ENCODE peak calls at places on chromosomes 12 and 14, in eight cellular contexts. One of them, this sample, is unnamed.

GRCh38 chr12:92078167-92079053 is 67.2 kb downstream of the BTG1 start:
- DNase-seq in HepG2: no peak
- DNase-seq in body of pancreas: no peak
- DNase-seq in IMR-90: peak
- DNase-seq in sigmoid colon: peak
- DNase-seq in A549: peak
- DNase-seq in K562: peak
- DNase-seq in prostate gland: no peak
- DNase-seq in this sample: no peak

GRCh38 chr14:105064721-105065143 is 498 bp downstream of the GPR132 start:
- DNase-seq in HepG2: peak
- DNase-seq in body of pancreas: no peak
- DNase-seq in IMR-90: peak
- DNase-seq in sigmoid colon: peak
- DNase-seq in A549: no peak
- DNase-seq in K562: no peak
- DNase-seq in prostate gland: no peak
- DNase-seq in this sample: peak

GRCh38 chr14:41549821-41550597 is 56.7 kb upstream of the LRFN5 start:
- DNase-seq in HepG2: no peak
- DNase-seq in body of pancreas: no peak
- DNase-seq in IMR-90: peak
- DNase-seq in sigmoid colon: no peak
- DNase-seq in A549: no peak
- DNase-seq in K562: no peak
- DNase-seq in prostate gland: no peak
- DNase-seq in this sample: no peak

GRCh38 chr14:68143341-68143807 is 323.8 kb downstream of the RAD51B start:
- DNase-seq in HepG2: no peak
- DNase-seq in body of pancreas: peak
- DNase-seq in IMR-90: peak
- DNase-seq in sigmoid colon: peak
- DNase-seq in A549: no peak
- DNase-seq in K562: no peak
- DNase-seq in prostate gland: peak
- DNase-seq in this sample: no peak

GRCh38 chr12:42868291-42868690 is 278.7 kb upstream of the PRICKLE1 start:
- DNase-seq in HepG2: no peak
- DNase-seq in body of pancreas: no peak
- DNase-seq in IMR-90: no peak
- DNase-seq in sigmoid colon: no peak
- DNase-seq in A549: no peak
- DNase-seq in K562: no peak
- DNase-seq in prostate gland: no peak
- DNase-seq in this sample: no peak

GRCh38 chr12:106108187-106108816 is 30.5 kb downstream of the NUAK1 start:
- DNase-seq in HepG2: no peak
- DNase-seq in body of pancreas: no peak
- DNase-seq in IMR-90: peak
- DNase-seq in sigmoid colon: peak
- DNase-seq in A549: no peak
- DNase-seq in K562: no peak
- DNase-seq in prostate gland: no peak
- DNase-seq in this sample: no peak

GRCh38 chr14:30610719-30611388 is 11.3 kb upstream of the SCFD1 start:
- DNase-seq in HepG2: peak
- DNase-seq in body of pancreas: peak
- DNase-seq in IMR-90: peak
- DNase-seq in sigmoid colon: peak
- DNase-seq in A549: peak
- DNase-seq in K562: peak
- DNase-seq in prostate gland: peak
- DNase-seq in this sample: no peak

GRCh38 chr14:24232645-24233537 is at the start of gene GMPR2:
- DNase-seq in HepG2: no peak
- DNase-seq in body of pancreas: no peak
- DNase-seq in IMR-90: no peak
- DNase-seq in sigmoid colon: no peak
- DNase-seq in A549: peak
- DNase-seq in K562: peak
- DNase-seq in prostate gland: no peak
- DNase-seq in this sample: no peak

GRCh38 chr14:23361320-23361719 is 3.7 kb downstream of the EFS start:
- DNase-seq in HepG2: no peak
- DNase-seq in body of pancreas: no peak
- DNase-seq in IMR-90: peak
- DNase-seq in sigmoid colon: no peak
- DNase-seq in A549: no peak
- DNase-seq in K562: no peak
- DNase-seq in prostate gland: no peak
- DNase-seq in this sample: no peak

GRCh38 chr14:93993382-93993781 is 3.7 kb upstream of the CCDC197 start:
- DNase-seq in HepG2: no peak
- DNase-seq in body of pancreas: no peak
- DNase-seq in IMR-90: no peak
- DNase-seq in sigmoid colon: no peak
- DNase-seq in A549: no peak
- DNase-seq in K562: no peak
- DNase-seq in prostate gland: no peak
- DNase-seq in this sample: no peak

GRCh38 chr12:91620949-91621348 is 438.3 kb upstream of the DCN start:
- DNase-seq in HepG2: no peak
- DNase-seq in body of pancreas: no peak
- DNase-seq in IMR-90: peak
- DNase-seq in sigmoid colon: no peak
- DNase-seq in A549: no peak
- DNase-seq in K562: no peak
- DNase-seq in prostate gland: no peak
- DNase-seq in this sample: no peak

GRCh38 chr14:90674043-90674670 is 142.1 kb downstream of the TTC7B start:
- DNase-seq in HepG2: no peak
- DNase-seq in body of pancreas: no peak
- DNase-seq in IMR-90: no peak
- DNase-seq in sigmoid colon: no peak
- DNase-seq in A549: no peak
- DNase-seq in K562: no peak
- DNase-seq in prostate gland: no peak
- DNase-seq in this sample: no peak

GRCh38 chr14:90674716-90675115 is 141.5 kb downstream of the TTC7B start:
- DNase-seq in HepG2: no peak
- DNase-seq in body of pancreas: no peak
- DNase-seq in IMR-90: no peak
- DNase-seq in sigmoid colon: no peak
- DNase-seq in A549: no peak
- DNase-seq in K562: no peak
- DNase-seq in prostate gland: no peak
- DNase-seq in this sample: no peak

GRCh38 chr14:90676356-90676755 is 139.9 kb downstream of the TTC7B start:
- DNase-seq in HepG2: no peak
- DNase-seq in body of pancreas: no peak
- DNase-seq in IMR-90: peak
- DNase-seq in sigmoid colon: no peak
- DNase-seq in A549: no peak
- DNase-seq in K562: no peak
- DNase-seq in prostate gland: no peak
- DNase-seq in this sample: no peak

GRCh38 chr14:90676859-90677258 is 139.4 kb downstream of the TTC7B start:
- DNase-seq in HepG2: no peak
- DNase-seq in body of pancreas: no peak
- DNase-seq in IMR-90: peak
- DNase-seq in sigmoid colon: peak
- DNase-seq in A549: no peak
- DNase-seq in K562: no peak
- DNase-seq in prostate gland: no peak
- DNase-seq in this sample: no peak

DNA sequence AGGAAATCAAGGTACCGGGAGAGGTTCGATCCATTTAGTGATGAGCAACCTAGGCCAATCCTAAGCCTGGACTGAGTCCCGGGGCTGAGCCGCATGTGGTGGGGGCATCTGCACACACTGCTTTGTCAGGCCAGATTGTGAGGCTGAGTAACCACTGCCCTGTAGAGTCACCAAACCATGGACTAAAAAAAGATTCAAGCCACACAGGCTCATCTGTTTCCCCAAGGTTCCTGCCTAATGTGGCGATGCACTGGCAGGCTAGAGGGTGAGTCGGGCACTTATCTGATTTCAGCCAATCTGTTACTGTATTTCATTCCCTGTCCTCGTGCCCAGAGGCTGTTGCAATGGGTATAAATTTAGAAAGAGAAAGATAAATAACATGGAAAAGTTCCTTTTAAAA is 140.8 kb downstream of the TTC7B start:
- DNase-seq in HepG2: no peak
- DNase-seq in body of pancreas: no peak
- DNase-seq in IMR-90: peak
- DNase-seq in sigmoid colon: no peak
- DNase-seq in A549: no peak
- DNase-seq in K562: no peak
- DNase-seq in prostate gland: no peak
- DNase-seq in this sample: peak
- TF ChIP-seq POLR2A in HepG2: no peak
- TF ChIP-seq POLR2A in body of pancreas: no peak
- TF ChIP-seq POLR2A in IMR-90: no peak
- TF ChIP-seq POLR2A in sigmoid colon: no peak
- TF ChIP-seq POLR2A in A549: no peak
- TF ChIP-seq POLR2A in K562: no peak
- TF ChIP-seq POLR2A in prostate gland: no peak
- TF ChIP-seq POLR2A in this sample: no peak

DNA sequence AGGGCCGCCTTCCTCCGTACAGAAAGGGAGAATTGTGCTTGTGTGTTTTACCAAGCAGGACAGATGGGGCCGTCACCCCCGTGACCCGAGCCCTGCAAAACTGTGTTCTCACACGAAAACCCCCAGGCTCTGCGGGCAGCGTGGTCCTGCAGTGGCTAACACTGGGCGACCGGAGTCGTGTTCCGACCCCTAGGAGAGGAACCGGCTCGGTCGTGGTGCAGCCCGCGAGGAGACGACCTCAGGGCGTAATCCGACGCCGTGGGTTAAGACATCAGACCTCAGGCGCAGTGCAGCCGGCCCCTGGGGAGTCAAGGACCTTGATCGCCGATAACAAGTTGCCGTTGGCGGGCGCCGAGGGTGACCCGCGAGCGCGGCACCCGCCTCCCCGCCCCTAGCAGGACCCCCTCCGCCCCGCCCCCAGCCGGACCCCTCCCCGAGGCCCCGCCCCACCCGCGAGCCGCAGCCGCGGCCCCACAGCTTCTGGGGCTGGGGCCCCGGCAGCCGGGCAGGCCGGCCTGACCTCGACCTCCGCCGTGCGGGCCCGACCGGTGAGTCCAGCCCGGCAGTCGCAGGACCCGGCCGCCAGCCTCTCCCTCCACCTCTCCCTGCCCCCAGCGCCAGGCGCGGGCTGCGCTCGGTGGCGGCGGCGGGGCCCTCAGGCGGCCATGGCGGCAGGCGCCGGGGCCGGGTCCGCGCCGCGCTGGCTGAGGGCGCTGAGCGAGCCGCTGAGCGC is at the start of gene CHPT1:
- DNase-seq in HepG2: peak
- DNase-seq in body of pancreas: peak
- DNase-seq in IMR-90: peak
- DNase-seq in sigmoid colon: peak
- DNase-seq in A549: peak
- DNase-seq in K562: peak
- DNase-seq in prostate gland: peak
- DNase-seq in this sample: peak
- TF ChIP-seq POLR2A in HepG2: peak
- TF ChIP-seq POLR2A in body of pancreas: peak
- TF ChIP-seq POLR2A in IMR-90: no peak
- TF ChIP-seq POLR2A in sigmoid colon: no peak
- TF ChIP-seq POLR2A in A549: peak
- TF ChIP-seq POLR2A in K562: peak
- TF ChIP-seq POLR2A in prostate gland: peak
- TF ChIP-seq POLR2A in this sample: peak

DNA sequence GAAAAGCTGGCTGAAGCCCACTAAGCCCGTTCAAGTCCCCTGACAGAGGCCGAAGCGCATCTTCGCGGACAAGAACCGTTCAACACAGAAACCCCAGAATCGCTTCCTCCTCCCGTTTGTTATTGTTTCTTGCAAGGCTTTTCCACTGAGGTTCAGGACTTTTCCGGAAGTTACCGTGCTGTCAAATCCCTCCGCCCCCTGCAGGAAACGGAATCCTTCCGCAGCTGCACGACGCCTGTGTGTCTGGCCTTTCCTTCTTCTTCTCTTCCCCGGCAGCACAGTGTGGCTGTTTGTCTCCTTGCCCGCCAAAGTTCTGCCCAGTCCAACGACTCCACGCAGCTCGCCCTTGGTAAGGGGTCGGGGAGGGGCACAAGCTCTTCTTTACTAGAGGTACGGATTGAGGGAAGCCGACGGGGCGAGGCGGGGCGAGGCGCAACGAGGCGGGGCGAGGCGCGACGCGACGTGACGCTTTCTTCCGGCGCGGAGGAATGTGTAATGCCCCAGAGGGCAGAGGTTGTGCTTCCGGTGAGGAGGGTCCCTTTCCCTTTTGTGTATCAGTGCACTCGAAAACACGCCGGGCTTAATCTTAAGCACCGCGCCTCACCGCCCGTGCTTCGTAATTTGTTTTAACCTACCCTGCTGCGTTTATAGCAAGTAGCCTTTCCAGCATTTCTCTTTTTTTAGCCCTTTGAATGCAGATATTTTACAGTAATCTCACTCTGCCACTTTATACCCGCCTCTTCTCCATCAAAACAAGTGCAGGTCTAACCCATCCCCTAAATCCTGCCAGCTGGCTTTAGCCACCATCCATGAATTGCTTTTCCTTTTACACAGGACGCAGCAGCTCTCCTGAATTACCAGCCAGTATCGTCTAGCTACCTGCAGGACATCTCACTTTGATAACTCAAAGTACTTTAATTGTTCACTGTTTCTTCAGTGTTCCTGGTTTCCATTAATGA is at the start of gene KDM5A:
- DNase-seq in HepG2: peak
- DNase-seq in body of pancreas: peak
- DNase-seq in IMR-90: peak
- DNase-seq in sigmoid colon: peak
- DNase-seq in A549: peak
- DNase-seq in K562: peak
- DNase-seq in prostate gland: peak
- DNase-seq in this sample: peak
- TF ChIP-seq POLR2A in HepG2: peak
- TF ChIP-seq POLR2A in body of pancreas: peak
- TF ChIP-seq POLR2A in IMR-90: peak
- TF ChIP-seq POLR2A in sigmoid colon: no peak
- TF ChIP-seq POLR2A in A549: peak
- TF ChIP-seq POLR2A in K562: peak
- TF ChIP-seq POLR2A in prostate gland: peak
- TF ChIP-seq POLR2A in this sample: peak

DNA sequence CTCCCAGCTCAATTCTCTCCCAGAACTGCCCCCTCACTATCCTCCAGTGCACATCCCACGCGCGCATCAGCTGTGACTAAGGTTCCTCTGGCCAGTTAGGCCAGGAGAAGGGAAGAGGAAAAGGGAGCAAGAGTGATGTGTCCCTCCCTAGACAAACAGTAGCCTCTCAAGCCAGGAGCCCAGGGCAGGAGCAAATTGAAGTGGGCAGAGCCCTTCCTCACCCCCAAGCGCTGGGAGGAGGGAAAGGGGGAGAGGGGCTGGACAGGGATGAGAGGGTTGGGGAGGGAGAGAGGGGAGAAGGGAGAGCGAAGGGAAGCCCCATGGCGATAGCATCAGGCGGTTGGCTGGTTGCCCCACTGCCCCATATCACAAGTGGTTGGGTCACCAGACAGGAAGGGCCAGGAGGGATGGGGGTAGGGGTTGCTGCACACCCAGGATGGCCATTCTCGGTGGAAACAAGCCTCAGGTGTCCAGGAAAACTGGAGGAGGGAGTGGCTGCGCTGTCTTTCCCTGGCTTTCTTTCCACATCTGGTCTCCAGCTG is 1.1 kb downstream of the CD63 start:
- DNase-seq in HepG2: no peak
- DNase-seq in body of pancreas: peak
- DNase-seq in IMR-90: peak
- DNase-seq in sigmoid colon: peak
- DNase-seq in A549: peak
- DNase-seq in K562: peak
- DNase-seq in prostate gland: peak
- DNase-seq in this sample: no peak
- TF ChIP-seq POLR2A in HepG2: no peak
- TF ChIP-seq POLR2A in body of pancreas: peak
- TF ChIP-seq POLR2A in IMR-90: peak
- TF ChIP-seq POLR2A in sigmoid colon: no peak
- TF ChIP-seq POLR2A in A549: peak
- TF ChIP-seq POLR2A in K562: peak
- TF ChIP-seq POLR2A in prostate gland: peak
- TF ChIP-seq POLR2A in this sample: no peak

This sample was measured in H54.